ENCODE peak calls at places on chromosomes 12 and 14, in four cellular contexts. I is iPS-NIHi11, V is WTC11, N is NCI-H1417 treated with DMSO at 0.1 percent for 48 hours. A is an unnamed sample.

GRCh38 chr14:19974844-19975243 is 547 bp upstream of the OR4K15 start:
- DNase-seq in V (no peak), N (no peak), I (no peak), A (no peak)

GRCh38 chr14:62657376-62657775 is 387.9 kb downstream of the KCNH5 start:
- DNase-seq in N (no peak), V (no peak), I (no peak), A (no peak)

GRCh38 chr12:47779943-47780504 is 7.0 kb downstream of the SLC48A1 start:
- DNase-seq in N (no peak), I (no peak), V (no peak), A (no peak)

GRCh38 chr14:42307239-42307825 is 700.7 kb downstream of the LRFN5 start:
- DNase-seq in N (no peak), V (no peak), I (no peak), A (no peak)

GRCh38 chr14:85122690-85123089 is 407.3 kb upstream of the FLRT2 start:
- DNase-seq in V (no peak), I (no peak), N (no peak), A (no peak)

GRCh38 chr14:76967788-76968187 is 60.7 kb downstream of the IRF2BPL start:
- DNase-seq in N (no peak), I (no peak), V (no peak), A (no peak)

GRCh38 chr14:61193471-61193870 is 87.7 kb downstream of the TMEM30B start:
- DNase-seq in N (no peak), V (no peak), I (no peak), A (no peak)

GRCh38 chr12:54038260-54038759 is 5.5 kb downstream of the HOXC5 start:
- DNase-seq in N (no peak), I (no peak), V (no peak), A (no peak)

GRCh38 chr12:75728826-75729225 is 217.4 kb upstream of the KRR1 start:
- DNase-seq in V (no peak), N (no peak), I (no peak), A (no peak)

GRCh38 chr12:1498199-1498740 is 96.1 kb downstream of the FBXL14 start:
- DNase-seq in I (no peak), N (no peak), V (no peak), A (no peak)

GRCh38 chr14:96752594-96752993 is 44.6 kb upstream of the VRK1 start:
- DNase-seq in V (no peak), I (no peak), N (no peak), A (no peak)

GRCh38 chr14:28767851-28768548 is 1.4 kb downstream of the FOXG1 start:
- DNase-seq in V (peak), I (peak), N (no peak), A (peak)

GRCh38 chr12:12722351-12723146 is 5.4 kb downstream of the CDKN1B start:
- DNase-seq in V (no peak), N (no peak), I (no peak), A (no peak)

GRCh38 chr12:39723831-39724230 is 104.2 kb upstream of the ABCD2 start:
- DNase-seq in I (no peak), N (no peak), V (no peak), A (no peak)

GRCh38 chr12:110498984-110499706 is 2.8 kb downstream of the VPS29 start:
- DNase-seq in I (no peak), V (no peak), N (no peak), A (no peak)

GRCh38 chr14:38391334-38391733 is 135.4 kb upstream of the CLEC14A start:
- DNase-seq in I (no peak), V (no peak), N (no peak), A (no peak)

GRCh38 chr14:79011920-79012204 is 841.7 kb downstream of the NRXN3 start:
- DNase-seq in I (no peak), V (no peak), N (no peak), A (no peak)

GRCh38 chr12:125999643-126000042 is 934.4 kb downstream of the AACS start:
- DNase-seq in V (no peak), N (no peak), I (no peak), A (no peak)

GRCh38 chr14:88352299-88353097 is 29.4 kb upstream of the KCNK10 start:
- DNase-seq in N (peak), V (no peak), I (no peak), A (no peak)

GRCh38 chr14:54817506-54817905 is 85.1 kb downstream of the GCH1 start:
- DNase-seq in I (no peak), V (no peak), N (no peak), A (no peak)

GRCh38 chr14:104375551-104376201 is 203.9 kb upstream of the C14orf180 start:
- DNase-seq in I (no peak), N (no peak), V (no peak), A (no peak)

GRCh38 chr12:7642876-7643309 is 22.8 kb downstream of the APOBEC1 start:
- DNase-seq in N (no peak), I (no peak), V (peak), A (peak)

GRCh38 chr12:111792155-111792876 is 25.6 kb downstream of the ALDH2 start:
- DNase-seq in I (no peak), N (no peak), V (no peak), A (no peak)

GRCh38 chr12:22477894-22478287 is 66.5 kb downstream of the C2CD5 start:
- DNase-seq in N (no peak), I (no peak), V (no peak), A (no peak)

GRCh38 chr12:108876550-108876949 is 3.3 kb upstream of the DAO start:
- DNase-seq in N (no peak), V (no peak), I (no peak), A (no peak)

GRCh38 chr12:85130631-85131030 is 94.5 kb downstream of the LRRIQ1 start:
- DNase-seq in V (no peak), N (no peak), I (no peak), A (no peak)

GRCh38 chr12:76915381-76916169 is 36.8 kb upstream of the CSRP2 start:
- DNase-seq in V (no peak), N (no peak), I (no peak), A (no peak)

GRCh38 chr12:27610380-27610779 is 85.9 kb upstream of the REP15 start:
- DNase-seq in I (peak), V (no peak), N (no peak), A (no peak)

GRCh38 chr12:23049180-23049579 is 424.2 kb downstream of the ETNK1 start:
- DNase-seq in N (no peak), I (no peak), V (no peak), A (no peak)

GRCh38 chr14:64953310-64953654 is 10.7 kb upstream of the GPX2 start:
- DNase-seq in I (no peak), V (no peak), N (no peak), A (no peak)

A was measured in endothelial cell.